ENCODE peak calls at places on chromosomes 7 and 10, in five cellular contexts. H, D, I, E and V are unnamed samples.

GRCh38 chr7:91912500-91912899 is 28.2 kb upstream of the AKAP9 start:
- DNase-seq in H (no peak), D (no peak), I (no peak), E (no peak), V (no peak)

GRCh38 chr7:43038229-43038628 is 74.2 kb upstream of the HECW1 start:
- DNase-seq in H (no peak), D (no peak), I (no peak), E (no peak), V (no peak)

GRCh38 chr7:123747620-123748141 is 1.1 kb downstream of the WASL start:
- DNase-seq in H (peak; percentile 30), D (peak; percentile 13), I (peak; percentile 30), E (peak; percentile 87), V (peak; percentile 18)

GRCh38 chr10:32207544-32207943 is 139.4 kb downstream of the EPC1 start:
- DNase-seq in H (peak; percentile 36), D (peak; percentile 54), I (no peak), E (peak; percentile 59), V (peak; percentile 43)

GRCh38 chr7:3194501-3195141 is 106.4 kb upstream of the SDK1 start:
- DNase-seq in H (no peak), D (no peak), I (peak; percentile 69), E (peak; percentile 97), V (no peak)

GRCh38 chr10:114271779-114272167 is 32.7 kb downstream of the VWA2 start:
- DNase-seq in H (no peak), D (no peak), I (no peak), E (no peak), V (no peak)

GRCh38 chr7:106552645-106553445 is 108.1 kb downstream of the CCDC71L start:
- DNase-seq in H (no peak), D (no peak), I (no peak), E (no peak), V (no peak)

GRCh38 chr7:112263519-112263918 is 57.0 kb downstream of the ZNF277 start:
- DNase-seq in H (no peak), D (no peak), I (no peak), E (no peak), V (no peak)

GRCh38 chr7:32043688-32044087 is 26.5 kb downstream of the PDE1C start:
- DNase-seq in H (no peak), D (no peak), I (no peak), E (no peak), V (no peak)

GRCh38 chr10:6014241-6014761 is 37.0 kb upstream of the IL15RA start:
- DNase-seq in H (peak; percentile 79), D (peak; percentile 73), I (peak; percentile 52), E (peak; percentile 34), V (no peak)

GRCh38 chr10:63539994-63540393 is 18.8 kb downstream of the REEP3 start:
- DNase-seq in H (no peak), D (no peak), I (no peak), E (no peak), V (no peak)

GRCh38 chr10:30187010-30187409 is 127.6 kb upstream of the JCAD start:
- DNase-seq in H (no peak), D (no peak), I (no peak), E (no peak), V (no peak)
- H3K27ac ChIP-seq in H (no peak overlapping the region), D (no peak overlapping the region), I (no peak overlapping the region), E (no peak overlapping the region), V (no peak overlapping the region)

GRCh38 chr7:56218510-56218909 is 102.3 kb upstream of the NUPR2 start:
- DNase-seq in H (no peak), D (no peak), I (no peak), E (no peak), V (no peak)
- H3K9me3 ChIP-seq in H (no peaks in the 10 kb centered on the region), D (no peaks in the 10 kb centered on the region), I (no peaks in the 10 kb centered on the region), E (peaks cover 13% of the 10 kb centered on the region), V (no peaks in the 10 kb centered on the region)

DNA sequence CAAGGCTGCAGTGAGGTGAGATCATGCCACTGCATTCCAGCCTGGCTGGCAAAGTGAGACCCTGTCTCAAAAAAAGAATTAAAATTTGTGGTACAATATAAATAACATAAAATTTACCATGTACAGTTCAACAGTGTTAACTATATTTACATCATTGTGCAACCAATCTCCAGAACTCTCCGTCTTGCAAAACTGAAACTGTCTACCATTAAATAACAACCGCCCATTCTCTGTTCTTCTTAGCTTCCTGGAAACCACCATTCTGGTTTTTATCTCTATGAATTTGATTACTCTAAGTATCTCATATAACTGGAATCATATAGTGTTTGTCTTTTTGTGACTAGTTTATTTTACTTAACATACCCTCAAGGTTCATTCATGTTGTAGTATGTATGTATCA is 167.6 kb downstream of the AUTS2 start:
- DNase-seq in H (no peak), D (no peak), I (no peak), E (no peak), V (no peak)
- H3K4me1 ChIP-seq in H (no peaks in the 10 kb centered on the region), D (no peaks in the 10 kb centered on the region), I (peaks cover 11% of the 10 kb centered on the region), E (no peaks in the 10 kb centered on the region), V (no peaks in the 10 kb centered on the region)

GRCh38 chr10:92112462-92112861 is 178.4 kb downstream of the CPEB3 start:
- DNase-seq in H (no peak), D (no peak), I (no peak), E (no peak), V (no peak)
- H3K27ac ChIP-seq in H (no peak overlapping the region), D (no peak overlapping the region), I (no peak overlapping the region), E (no peak overlapping the region), V (no peak overlapping the region)